ENCODE peak calls at places on chromosome 11, in nine cellular contexts. H, R, N, B, V, G, T, I and W are unnamed samples.
A peak's percentile ranks its signal among the peaks of the same experiment; 100 is the strongest.

GRCh38 chr11:118615282-118615979 is 8.0 kb downstream of the PHLDB1 start:
- DNase-seq in H (no peak), R (no peak), N (no peak), B (no peak), V (peak; percentile 31), G (no peak), T (peak; percentile 72), I (peak; percentile 49), W (no peak)

GRCh38 chr11:8649361-8649760 is 33.1 kb downstream of the TRIM66 start:
- DNase-seq in H (no peak), R (no peak), N (no peak), B (peak; percentile 72), V (no peak), G (no peak), T (no peak), I (no peak), W (no peak)

GRCh38 chr11:96149743-96150555 is 193.0 kb downstream of the MAML2 start:
- DNase-seq in H (no peak), R (no peak), N (no peak), B (no peak), V (no peak), G (no peak), T (no peak), I (no peak), W (no peak)

GRCh38 chr11:86484795-86485166 is 110.1 kb downstream of the CCDC81 start:
- DNase-seq in H (no peak), R (no peak), N (no peak), B (no peak), V (no peak), G (no peak), T (no peak), I (no peak), W (no peak)

GRCh38 chr11:103541186-103541795 is 432.1 kb downstream of the DYNC2H1 start:
- DNase-seq in H (no peak), R (no peak), N (no peak), B (peak; percentile 7), V (no peak), G (no peak), T (no peak), I (no peak), W (no peak)

GRCh38 chr11:109644158-109644557 is 222.2 kb downstream of the C11orf87 start:
- DNase-seq in H (no peak), R (no peak), N (peak; percentile 67), B (no peak), V (no peak), G (no peak), T (no peak), I (peak; percentile 13), W (no peak)

GRCh38 chr11:83454674-83455073 is 168.5 kb upstream of the CCDC90B start:
- DNase-seq in H (no peak), R (no peak), N (no peak), B (no peak), V (no peak), G (no peak), T (no peak), I (no peak), W (no peak)

GRCh38 chr11:27495710-27496300 is 10.8 kb downstream of the LIN7C start:
- DNase-seq in H (no peak), R (no peak), N (no peak), B (no peak), V (no peak), G (no peak), T (no peak), I (no peak), W (no peak)

GRCh38 chr11:36774603-36775002 is 176.6 kb upstream of the RAG2 start:
- DNase-seq in H (peak; percentile 1), R (no peak), N (no peak), B (peak; percentile 76), V (no peak), G (no peak), T (no peak), I (no peak), W (no peak)

GRCh38 chr11:93143800-93144199 is 54.0 kb downstream of the SLC36A4 start:
- DNase-seq in H (no peak), R (no peak), N (no peak), B (no peak), V (no peak), G (no peak), T (no peak), I (no peak), W (no peak)

DNA sequence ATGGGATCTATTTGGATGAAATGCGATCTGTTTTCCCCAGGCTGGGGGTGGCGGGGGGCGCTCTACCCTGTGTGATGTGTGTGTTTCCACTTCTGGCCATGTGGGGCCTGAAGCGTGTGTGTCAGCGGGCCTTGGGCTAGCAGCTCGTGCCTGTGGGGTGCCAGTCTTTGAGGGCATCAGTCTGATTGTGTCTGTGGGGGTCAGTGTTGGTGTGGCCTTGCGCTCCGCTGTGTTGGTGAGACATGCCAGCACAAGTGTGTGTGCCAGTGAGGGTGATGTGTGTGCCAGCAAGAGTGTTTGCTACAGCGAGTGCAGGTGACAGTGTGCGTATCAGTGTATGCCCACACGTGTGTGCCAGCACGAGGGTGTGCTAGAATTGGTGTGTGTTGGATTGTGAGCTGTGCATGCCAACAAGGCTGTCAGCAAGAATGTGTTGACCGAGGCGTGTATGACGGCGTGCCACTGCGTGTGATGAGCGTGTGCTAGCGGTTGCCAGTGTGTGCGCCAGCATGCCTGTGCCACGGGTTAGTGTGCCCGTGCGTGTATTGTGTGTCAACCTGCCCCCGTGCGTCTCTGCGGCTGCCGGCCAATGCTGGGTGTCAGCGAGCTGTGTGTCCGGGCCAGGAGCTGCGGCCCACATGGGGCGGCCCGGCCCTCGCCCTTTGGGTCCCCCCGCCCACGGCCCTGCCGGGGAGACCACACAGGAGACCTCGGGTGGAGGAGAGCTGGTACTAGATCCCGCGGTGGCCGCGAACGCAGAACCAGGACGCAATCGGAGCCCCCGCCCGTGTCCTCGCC is 519 bp downstream of the ARRB1 start:
- DNase-seq in H (no peak), R (no peak), N (no peak), B (no peak), V (peak; percentile 64), G (peak; percentile 72), T (no peak), I (peak; percentile 78), W (no peak)
- TF ChIP-seq CTCF in H (no peak), R (no peak), N (no peak), B (no peak), V (peak; percentile 6), G (no peak), T (peak; percentile 46), I (no peak), W (no peak)

GRCh38 chr11:73907191-73907590 is 30.4 kb downstream of the PAAF1 start:
- DNase-seq in H (no peak), R (no peak), N (peak; percentile 16), B (peak; percentile 83), V (no peak), G (no peak), T (no peak), I (no peak), W (peak; percentile 17)
- TF ChIP-seq CTCF in H (no peak), R (no peak), N (no peak), B (no peak), V (no peak), G (no peak), T (no peak), I (no peak), W (no peak)

DNA sequence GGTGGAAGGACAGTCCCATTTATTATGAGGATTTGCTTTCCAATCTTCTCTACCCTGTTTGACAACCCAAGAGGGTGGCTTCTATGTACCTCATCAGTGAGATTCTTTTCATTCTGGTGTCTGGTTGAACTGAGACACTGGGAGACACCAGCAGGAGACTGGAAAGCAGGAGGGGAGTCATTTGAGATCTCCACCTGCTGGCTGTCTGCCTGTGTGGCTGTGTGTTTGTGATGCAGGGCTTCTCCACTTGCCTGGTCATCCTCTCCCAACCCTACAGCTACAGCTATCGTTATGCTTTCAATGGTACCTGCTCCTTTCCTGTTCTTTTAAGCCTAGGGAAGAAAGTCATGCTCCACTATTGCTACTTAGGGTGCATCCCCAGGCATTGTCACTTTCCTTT is 48.6 kb downstream of the MRGPRX1 start:
- DNase-seq in H (no peak), R (no peak), N (no peak), B (no peak), V (no peak), G (no peak), T (no peak), I (no peak), W (no peak)
- TF ChIP-seq CTCF in H (no peak), R (no peak), N (no peak), B (no peak), V (no peak), G (no peak), T (no peak), I (no peak), W (no peak)

GRCh38 chr11:12173111-12173510 is 62.7 kb downstream of the MICAL2 start:
- DNase-seq in H (no peak), R (no peak), N (no peak), B (no peak), V (no peak), G (no peak), T (no peak), I (no peak), W (no peak)
- TF ChIP-seq CTCF in H (no peak), R (no peak), N (no peak), B (no peak), V (no peak), G (no peak), T (no peak), I (no peak), W (no peak)

DNA sequence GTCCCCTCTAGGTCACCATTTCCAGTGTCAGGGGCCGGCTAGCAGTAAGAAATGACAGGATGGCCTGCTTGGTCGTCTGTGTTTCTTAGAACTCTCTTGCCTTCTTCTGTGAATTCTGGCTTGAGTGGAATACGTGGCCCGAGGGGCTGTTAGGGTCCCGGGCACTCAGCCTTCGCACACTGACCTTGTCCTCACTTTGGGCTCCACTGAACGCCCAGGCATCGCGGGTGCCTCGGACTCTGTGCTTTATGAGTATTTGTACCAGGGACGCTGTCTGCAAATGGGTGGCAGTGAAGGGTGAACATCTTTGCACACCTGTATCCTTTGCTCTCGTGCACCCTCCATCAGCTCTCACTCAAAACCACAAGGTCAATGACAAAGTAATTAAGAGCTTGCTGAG is 123.4 kb upstream of the ANO1 start:
- DNase-seq in H (no peak), R (no peak), N (no peak), B (no peak), V (no peak), G (no peak), T (peak; percentile 52), I (no peak), W (no peak)
- TF ChIP-seq CTCF in H (no peak), R (no peak), N (no peak), B (no peak), V (no peak), G (no peak), T (no peak), I (no peak), W (no peak)

GRCh38 chr11:94740975-94741707 is 27.0 kb upstream of the AMOTL1 start:
- DNase-seq in H (no peak), R (peak; percentile 47), N (peak; percentile 31), B (peak; percentile 73), V (peak; percentile 49), G (no peak), T (no peak), I (peak; percentile 43), W (peak; percentile 20)
- TF ChIP-seq CTCF in H (peak; percentile 55), R (no peak), N (peak; percentile 52), B (peak; percentile 54), V (peak; percentile 48), G (peak; percentile 21), T (peak; percentile 76), I (peak; percentile 16), W (no peak)

GRCh38 chr11:45089845-45090499 is 56.5 kb upstream of the PRDM11 start:
- DNase-seq in H (peak; percentile 46), R (no peak), N (no peak), B (peak; percentile 24), V (no peak), G (no peak), T (no peak), I (no peak), W (no peak)
- TF ChIP-seq CTCF in H (peak; percentile 47), R (no peak), N (no peak), B (no peak), V (no peak), G (no peak), T (peak; percentile 70), I (no peak), W (no peak)